ENCODE peak calls at places on chromosomes 12 and 14, in five cellular contexts. One of them, this sample, is unnamed.

GRCh38 chr14:69152181-69152943 is 557 bp downstream of the DCAF5 start:
- DNase-seq in H9: peak
- DNase-seq in H1: peak
- DNase-seq in trophoblast cell: peak
- DNase-seq in mesenchymal stem cell: peak
- DNase-seq in this sample: peak

GRCh38 chr14:63551338-63551737 is 8.2 kb upstream of the PPP2R5E start:
- DNase-seq in trophoblast cell: no peak
- DNase-seq in mesenchymal stem cell: peak
- DNase-seq in H9: no peak
- DNase-seq in H1: no peak
- DNase-seq in this sample: no peak

GRCh38 chr12:66011731-66012130 is 118.8 kb downstream of the LLPH start:
- DNase-seq in H1: no peak
- DNase-seq in mesenchymal stem cell: no peak
- DNase-seq in H9: no peak
- DNase-seq in trophoblast cell: no peak
- DNase-seq in this sample: no peak

GRCh38 chr14:65225299-65226159 is 123.2 kb upstream of the MAX start:
- DNase-seq in mesenchymal stem cell: no peak
- DNase-seq in trophoblast cell: peak
- DNase-seq in H1: no peak
- DNase-seq in H9: no peak
- DNase-seq in this sample: no peak

GRCh38 chr12:94560416-94561221 is 89.7 kb downstream of the TMCC3 start:
- DNase-seq in H1: peak
- DNase-seq in mesenchymal stem cell: no peak
- DNase-seq in H9: peak
- DNase-seq in trophoblast cell: peak
- DNase-seq in this sample: no peak

GRCh38 chr14:21070610-21071224 is 613 bp downstream of the ARHGEF40 start:
- DNase-seq in mesenchymal stem cell: peak
- DNase-seq in H1: peak
- DNase-seq in H9: peak
- DNase-seq in trophoblast cell: peak
- DNase-seq in this sample: peak

GRCh38 chr14:105430535-105430934 is 10.9 kb downstream of the MTA1 start:
- DNase-seq in mesenchymal stem cell: peak
- DNase-seq in H9: no peak
- DNase-seq in H1: no peak
- DNase-seq in trophoblast cell: peak
- DNase-seq in this sample: no peak

GRCh38 chr14:68862954-68863594 is 70.2 kb upstream of the ZFP36L1 start:
- DNase-seq in mesenchymal stem cell: peak
- DNase-seq in trophoblast cell: peak
- DNase-seq in H9: peak
- DNase-seq in H1: peak
- DNase-seq in this sample: peak

GRCh38 chr14:95463173-95463901 is 53.1 kb downstream of the SYNE3 start:
- DNase-seq in trophoblast cell: no peak
- DNase-seq in H9: no peak
- DNase-seq in H1: no peak
- DNase-seq in mesenchymal stem cell: no peak
- DNase-seq in this sample: no peak

GRCh38 chr14:69879175-69880047 is at the start of gene SMOC1:
- DNase-seq in mesenchymal stem cell: peak
- DNase-seq in H9: peak
- DNase-seq in trophoblast cell: peak
- DNase-seq in H1: peak
- DNase-seq in this sample: peak

GRCh38 chr12:105322070-105322469 is 8.4 kb upstream of the C12orf75 start:
- DNase-seq in mesenchymal stem cell: no peak
- DNase-seq in trophoblast cell: no peak
- DNase-seq in H9: no peak
- DNase-seq in H1: no peak
- DNase-seq in this sample: no peak

DNA sequence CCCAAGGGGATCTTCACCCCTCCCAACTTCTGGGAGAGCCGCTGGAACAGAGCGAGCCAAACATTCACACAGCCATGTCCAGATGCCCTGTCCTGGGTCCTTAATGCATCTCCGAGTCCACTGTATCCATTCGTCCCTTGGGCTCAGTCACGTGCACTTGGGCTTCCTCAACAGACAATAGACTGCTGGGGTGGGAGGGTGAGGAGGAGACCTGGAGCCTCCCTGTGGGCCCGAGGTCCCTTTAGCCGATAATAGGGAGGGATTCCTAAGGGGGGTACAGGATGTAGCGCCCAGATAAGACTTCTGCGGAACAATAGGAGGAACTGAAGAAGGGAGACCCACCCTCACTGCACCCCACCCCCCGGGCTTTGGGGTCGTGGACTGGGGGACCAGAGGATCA is 6.7 kb downstream of the ARHGEF25 start:
- DNase-seq in mesenchymal stem cell: no peak
- DNase-seq in trophoblast cell: no peak
- DNase-seq in H9: no peak
- DNase-seq in H1: no peak
- DNase-seq in this sample: no peak
- H3K9ac ChIP-seq in mesenchymal stem cell: no peak
- H3K9ac ChIP-seq in trophoblast cell: no peak
- H3K9ac ChIP-seq in H9: no peak
- H3K9ac ChIP-seq in H1: no peak
- H3K9ac ChIP-seq in this sample: no peak

GRCh38 chr14:72563676-72564075 is 330.2 kb downstream of the DPF3 start:
- DNase-seq in mesenchymal stem cell: no peak
- DNase-seq in trophoblast cell: no peak
- DNase-seq in H9: no peak
- DNase-seq in H1: no peak
- DNase-seq in this sample: no peak
- H2BK12ac ChIP-seq in mesenchymal stem cell: no peak
- H2BK12ac ChIP-seq in trophoblast cell: no peak
- H2BK12ac ChIP-seq in H9: no peak
- H2BK12ac ChIP-seq in H1: no peak
- H2BK12ac ChIP-seq in this sample: no peak

DNA sequence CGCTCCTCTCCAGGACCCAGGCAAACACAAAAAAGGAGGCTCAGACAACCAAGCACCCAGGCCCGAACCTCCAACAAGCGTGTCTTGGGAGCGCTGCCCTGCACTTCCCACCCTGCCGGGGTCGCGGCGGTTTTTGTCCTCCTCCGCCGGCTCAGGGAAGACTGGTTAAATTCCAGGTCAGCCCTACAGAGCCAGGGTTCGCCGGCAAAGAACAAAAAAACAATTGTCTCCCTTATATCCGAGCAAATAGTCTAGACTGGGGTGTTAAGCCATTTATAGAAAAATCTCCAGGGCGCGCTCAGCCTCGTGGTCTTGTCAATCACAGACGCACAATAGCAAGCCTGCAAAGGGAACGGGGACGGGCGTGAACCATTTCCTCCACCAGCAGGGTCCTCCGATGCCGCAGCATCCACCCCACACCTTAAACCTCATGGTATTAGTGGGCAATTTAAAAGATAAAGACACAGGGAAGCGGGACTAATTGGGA is 46.9 kb downstream of the BCAT1 start:
- DNase-seq in trophoblast cell: no peak
- DNase-seq in mesenchymal stem cell: no peak
- DNase-seq in H9: peak
- DNase-seq in H1: peak
- DNase-seq in this sample: peak
- H3K9ac ChIP-seq in trophoblast cell: no peak
- H3K9ac ChIP-seq in mesenchymal stem cell: peak
- H3K9ac ChIP-seq in H9: peak
- H3K9ac ChIP-seq in H1: no peak
- H3K9ac ChIP-seq in this sample: no peak

GRCh38 chr14:102872020-102872419 is 50.4 kb upstream of the AMN start:
- DNase-seq in mesenchymal stem cell: no peak
- DNase-seq in H1: no peak
- DNase-seq in H9: no peak
- DNase-seq in trophoblast cell: no peak
- DNase-seq in this sample: no peak

GRCh38 chr14:102870994-102871831 is 51.2 kb upstream of the AMN start:
- DNase-seq in H9: no peak
- DNase-seq in mesenchymal stem cell: no peak
- DNase-seq in trophoblast cell: no peak
- DNase-seq in H1: no peak
- DNase-seq in this sample: no peak

GRCh38 chr14:102868956-102869531 is 53.4 kb upstream of the AMN start:
- DNase-seq in trophoblast cell: no peak
- DNase-seq in mesenchymal stem cell: no peak
- DNase-seq in H1: no peak
- DNase-seq in H9: no peak
- DNase-seq in this sample: no peak

GRCh38 chr14:102867826-102868580 is 54.5 kb upstream of the AMN start:
- DNase-seq in H1: no peak
- DNase-seq in H9: no peak
- DNase-seq in trophoblast cell: no peak
- DNase-seq in mesenchymal stem cell: no peak
- DNase-seq in this sample: no peak

DNA sequence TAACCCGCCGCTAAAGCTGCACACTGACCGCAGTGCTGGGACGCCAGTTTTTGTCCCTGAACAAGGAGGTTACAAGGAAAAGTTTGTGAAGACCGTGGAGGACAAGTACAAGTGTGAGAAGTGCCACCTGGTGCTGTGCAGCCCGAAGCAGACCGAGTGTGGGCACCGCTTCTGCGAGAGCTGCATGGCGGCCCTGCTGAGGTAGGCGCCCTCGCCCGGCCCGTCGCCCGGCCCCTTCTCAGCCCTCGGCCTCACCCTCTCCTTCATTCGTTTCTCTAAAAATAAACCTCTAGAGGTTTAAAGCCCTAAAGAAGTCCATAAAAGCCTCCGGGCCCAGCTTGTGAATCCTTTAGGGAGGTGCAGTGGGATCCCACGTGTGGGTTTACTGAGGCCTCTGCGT is 52.2 kb upstream of the AMN start:
- DNase-seq in H9: no peak
- DNase-seq in mesenchymal stem cell: no peak
- DNase-seq in H1: no peak
- DNase-seq in trophoblast cell: no peak
- DNase-seq in this sample: no peak
- H2BK12ac ChIP-seq in H9: no peak
- H2BK12ac ChIP-seq in mesenchymal stem cell: no peak
- H2BK12ac ChIP-seq in H1: no peak
- H2BK12ac ChIP-seq in trophoblast cell: no peak
- H2BK12ac ChIP-seq in this sample: no peak